ENCODE peak calls at places on chromosomes 11 and 22, in nine cellular contexts. A, B, Z, Q, E, S, Y, C and R are unnamed samples.

GRCh38 chr11:121892131-121892681 is 223.8 kb downstream of the BLID start:
- DNase-seq in A (no peak), Q (no peak), E (peak), S (no peak), Y (peak), Z (no peak), B (no peak), C (no peak), R (no peak)

GRCh38 chr11:12725047-12725862 is 51.0 kb downstream of the TEAD1 start:
- DNase-seq in Z (no peak), S (no peak), A (no peak), E (no peak), Y (peak), B (no peak), C (no peak), Q (no peak), R (no peak)

GRCh38 chr11:123560001-123560400 is 94.4 kb downstream of the SCN3B start:
- DNase-seq in S (no peak), Z (no peak), E (peak), B (peak), C (peak), Y (peak), A (no peak), Q (no peak), R (no peak)

GRCh38 chr11:73350908-73351636 is 25.1 kb upstream of the RELT start:
- DNase-seq in E (peak), S (peak), Y (peak), A (peak), B (peak), Q (peak), Z (peak), C (peak), R (peak)

GRCh38 chr11:72471005-72471898 is 36.9 kb upstream of the CLPB start:
- DNase-seq in Q (peak), B (peak), Y (peak), Z (peak), S (peak), C (peak), A (peak), E (peak), R (peak)

GRCh38 chr11:64181506-64182411 is 4.2 kb upstream of the STIP1 start:
- DNase-seq in Q (peak), S (peak), C (peak), E (peak), B (peak), Y (peak), Z (peak), A (peak), R (peak)

GRCh38 chr11:113880966-113881365 is 5.6 kb upstream of the USP28 start:
- DNase-seq in A (no peak), Z (no peak), E (no peak), Q (no peak), C (no peak), S (no peak), B (no peak), Y (no peak), R (no peak)

GRCh38 chr11:20084921-20085814 is 75.1 kb downstream of the DBX1 start:
- DNase-seq in Z (no peak), S (no peak), B (no peak), Q (no peak), E (no peak), Y (no peak), A (no peak), C (no peak), R (no peak)

GRCh38 chr11:57546451-57546850 is 9.1 kb downstream of the SMTNL1 start:
- DNase-seq in Y (no peak), A (no peak), B (no peak), S (no peak), Q (no peak), Z (no peak), E (no peak), C (no peak), R (no peak)

GRCh38 chr11:29627541-29627940 is 389.3 kb downstream of the KCNA4 start:
- DNase-seq in Y (no peak), A (no peak), Z (no peak), E (no peak), S (no peak), B (no peak), Q (no peak), C (no peak), R (no peak)

GRCh38 chr22:43953988-43954771 is 1.1 kb upstream of the SAMM50 start:
- DNase-seq in B (no peak), A (no peak), S (no peak), Q (peak), Z (no peak), Y (no peak), C (no peak), E (no peak), R (peak)

GRCh38 chr11:127485541-127485940 is 485.0 kb upstream of the KIRREL3 start:
- DNase-seq in A (no peak), S (no peak), B (no peak), C (no peak), E (no peak), Z (no peak), Y (peak), Q (no peak), R (no peak)

GRCh38 chr11:78432058-78432515 is 14.5 kb upstream of the GAB2 start:
- DNase-seq in S (no peak), Y (no peak), Z (peak), A (no peak), C (no peak), Q (peak), E (peak), B (peak), R (no peak)

GRCh38 chr11:2530855-2531200 is 86.0 kb downstream of the KCNQ1 start:
- DNase-seq in Z (no peak), Y (no peak), C (no peak), Q (no peak), A (no peak), E (no peak), B (no peak), S (no peak), R (no peak)

GRCh38 chr11:75814369-75814685 is 683 bp upstream of the UVRAG start:
- DNase-seq in E (no peak), A (no peak), S (no peak), B (peak), C (no peak), Y (no peak), Z (no peak), Q (peak), R (no peak)

GRCh38 chr11:103515283-103515682 is 406.1 kb downstream of the DYNC2H1 start:
- DNase-seq in Y (no peak), B (no peak), Q (no peak), A (no peak), E (no peak), S (no peak), C (no peak), Z (no peak), R (no peak)

GRCh38 chr22:24518228-24518627 is 23.1 kb downstream of the UPB1 start:
- DNase-seq in B (no peak), Y (no peak), C (no peak), Q (no peak), E (no peak), A (no peak), S (no peak), Z (no peak), R (no peak)